ENCODE peak calls at places on chromosomes 6 and 20, in five cellular contexts. M, Q, W, R and U are unnamed samples.

GRCh38 chr6:106518748-106519147 is 110.5 kb downstream of the RTN4IP1 start:
- DNase-seq in M (no peak), W (no peak), Q (no peak), R (no peak), U (no peak)

GRCh38 chr6:93684339-93684738 is 265.0 kb upstream of the EPHA7 start:
- DNase-seq in W (no peak), Q (no peak), M (no peak), R (no peak), U (peak)

GRCh38 chr6:136921936-136922679 is at the start of gene SLC35D3:
- DNase-seq in R (no peak), M (peak), Q (no peak), W (no peak), U (no peak)

GRCh38 chr6:158011478-158011920 is 29.8 kb downstream of the SYNJ2 start:
- DNase-seq in W (no peak), M (no peak), Q (no peak), R (no peak), U (no peak)

GRCh38 chr20:38191654-38192053 is 26.6 kb upstream of the TGM2 start:
- DNase-seq in Q (no peak), R (no peak), M (no peak), W (no peak), U (no peak)

GRCh38 chr6:38639498-38640215 is at the start of gene BTBD9:
- DNase-seq in R (peak), Q (peak), W (peak), M (peak), U (peak)

GRCh38 chr6:153814136-153814535 is 224.9 kb upstream of the OPRM1 start:
- DNase-seq in Q (no peak), R (no peak), M (no peak), W (no peak), U (no peak)

GRCh38 chr6:16658661-16659060 is 102.6 kb downstream of the ATXN1 start:
- DNase-seq in W (no peak), R (no peak), M (no peak), Q (no peak), U (no peak)

GRCh38 chr6:48837744-48838143 is 625.3 kb downstream of the MMUT start:
- DNase-seq in W (no peak), R (no peak), Q (no peak), M (no peak), U (no peak)

GRCh38 chr6:134447883-134448387 is 130.0 kb upstream of the SGK1 start:
- DNase-seq in R (no peak), M (no peak), W (no peak), Q (no peak), U (no peak)

GRCh38 chr6:106927531-106928398 is 46.8 kb downstream of the CD24 start:
- DNase-seq in W (no peak), Q (peak), R (no peak), M (peak), U (peak)

GRCh38 chr6:53294095-53294494 is 54.7 kb downstream of the ELOVL5 start:
- DNase-seq in Q (no peak), W (peak), R (no peak), M (no peak), U (no peak)

GRCh38 chr20:6122873-6123649 is at the start of gene FERMT1:
- DNase-seq in R (no peak), W (no peak), Q (peak), M (peak), U (peak)

GRCh38 chr6:11341867-11342266 is 109.4 kb upstream of the NEDD9 start:
- DNase-seq in Q (no peak), W (no peak), R (no peak), M (no peak), U (no peak)

DNA sequence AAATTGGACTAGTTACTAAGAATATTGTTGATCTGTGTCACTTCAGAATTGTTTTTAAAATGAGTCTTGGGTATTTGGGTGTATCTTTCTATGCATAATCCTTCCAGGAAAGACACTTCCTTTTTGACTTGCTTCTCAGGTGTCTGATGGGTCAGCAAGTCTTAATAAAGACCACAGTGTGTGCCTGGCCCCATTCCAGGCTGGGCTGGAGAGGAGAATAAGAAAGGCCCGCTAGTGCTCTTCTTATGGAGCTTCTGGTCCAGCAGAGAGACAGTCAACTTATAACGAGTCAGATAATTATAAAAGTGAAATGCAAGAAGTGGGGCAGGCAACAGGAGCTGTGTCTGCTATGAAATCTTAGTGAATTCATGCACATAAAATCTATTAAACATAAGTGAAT is 42.5 kb downstream of the RNF144B start:
- DNase-seq in W (no peak), M (no peak), Q (no peak), R (no peak), U (no peak)
- TF ChIP-seq POLR2A in W (no peak), M (no peak), Q (no peak), R (no peak), U (no peak)

DNA sequence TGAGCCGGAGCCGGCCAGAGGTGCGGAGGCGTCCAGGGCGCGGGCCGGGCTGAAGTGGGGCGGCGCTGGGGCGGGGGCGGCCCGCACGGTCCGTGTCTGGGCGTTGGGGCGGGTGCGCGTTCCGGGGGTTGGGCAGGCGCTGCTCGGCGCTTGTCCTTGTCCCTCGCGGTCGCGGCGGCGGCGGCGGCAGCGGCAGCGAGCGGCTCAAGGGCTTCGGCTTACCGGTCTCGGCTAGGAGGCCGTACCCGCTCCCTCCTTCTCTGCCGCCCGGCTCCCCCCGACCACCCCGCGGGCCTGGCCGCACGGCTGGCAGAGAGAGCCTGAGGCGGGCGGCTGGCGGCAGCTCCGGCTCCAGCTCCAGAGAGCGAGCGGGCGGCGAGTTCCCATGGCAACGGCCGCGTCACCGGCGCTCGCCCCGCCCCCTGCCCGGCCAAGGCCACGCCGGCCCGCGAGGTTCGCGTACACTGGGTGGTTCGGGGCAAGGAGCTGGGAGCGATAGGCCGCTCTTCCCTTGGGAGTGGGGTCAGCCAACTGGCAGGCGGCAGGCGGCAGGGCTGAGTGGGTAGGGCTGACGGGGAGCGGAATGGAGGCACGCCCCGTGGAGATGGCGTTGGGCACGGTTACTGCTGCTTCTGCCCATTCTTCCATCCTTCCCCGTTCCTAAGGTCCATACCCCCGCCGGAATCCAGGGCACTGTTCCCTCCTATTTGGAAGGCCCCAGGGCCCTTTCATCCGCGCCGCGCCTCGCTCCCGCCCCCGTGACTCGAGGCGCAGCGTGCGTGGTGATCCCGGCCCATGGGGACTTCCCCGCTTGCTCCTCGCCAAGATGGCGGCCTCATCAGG is at the start of gene LRRC73:
- DNase-seq in M (peak), W (peak), Q (peak), R (no peak), U (peak)
- TF ChIP-seq POLR2A in M (peak), W (peak), Q (peak), R (no peak), U (peak)

GRCh38 chr6:32944265-32944664 is 3.4 kb upstream of the HLA-DMB start:
- DNase-seq in Q (no peak), M (no peak), W (peak), R (peak), U (peak)
- TF ChIP-seq POLR2A in Q (no peak), M (no peak), W (no peak), R (peak), U (peak)

GRCh38 chr6:45655630-45656422 is 278.1 kb upstream of the SUPT3H start:
- DNase-seq in R (no peak), W (no peak), M (no peak), Q (no peak), U (no peak)
- TF ChIP-seq POLR2A in R (no peak), W (no peak), M (no peak), Q (no peak), U (no peak)

GRCh38 chr6:109456283-109456583 is 661 bp upstream of the MICAL1 start:
- DNase-seq in W (no peak), R (no peak), Q (no peak), M (no peak), U (no peak)

GRCh38 chr6:109455161-109455501 is 441 bp downstream of the MICAL1 start:
- DNase-seq in W (no peak), M (no peak), R (no peak), Q (no peak), U (peak)

GRCh38 chr6:109454483-109455160 is 950 bp downstream of the MICAL1 start:
- DNase-seq in Q (peak), W (peak), M (no peak), R (peak), U (peak)

GRCh38 chr6:109456710-109457595 is 1.4 kb upstream of the MICAL1 start:
- DNase-seq in R (no peak), Q (no peak), W (no peak), M (no peak), U (peak)

DNA sequence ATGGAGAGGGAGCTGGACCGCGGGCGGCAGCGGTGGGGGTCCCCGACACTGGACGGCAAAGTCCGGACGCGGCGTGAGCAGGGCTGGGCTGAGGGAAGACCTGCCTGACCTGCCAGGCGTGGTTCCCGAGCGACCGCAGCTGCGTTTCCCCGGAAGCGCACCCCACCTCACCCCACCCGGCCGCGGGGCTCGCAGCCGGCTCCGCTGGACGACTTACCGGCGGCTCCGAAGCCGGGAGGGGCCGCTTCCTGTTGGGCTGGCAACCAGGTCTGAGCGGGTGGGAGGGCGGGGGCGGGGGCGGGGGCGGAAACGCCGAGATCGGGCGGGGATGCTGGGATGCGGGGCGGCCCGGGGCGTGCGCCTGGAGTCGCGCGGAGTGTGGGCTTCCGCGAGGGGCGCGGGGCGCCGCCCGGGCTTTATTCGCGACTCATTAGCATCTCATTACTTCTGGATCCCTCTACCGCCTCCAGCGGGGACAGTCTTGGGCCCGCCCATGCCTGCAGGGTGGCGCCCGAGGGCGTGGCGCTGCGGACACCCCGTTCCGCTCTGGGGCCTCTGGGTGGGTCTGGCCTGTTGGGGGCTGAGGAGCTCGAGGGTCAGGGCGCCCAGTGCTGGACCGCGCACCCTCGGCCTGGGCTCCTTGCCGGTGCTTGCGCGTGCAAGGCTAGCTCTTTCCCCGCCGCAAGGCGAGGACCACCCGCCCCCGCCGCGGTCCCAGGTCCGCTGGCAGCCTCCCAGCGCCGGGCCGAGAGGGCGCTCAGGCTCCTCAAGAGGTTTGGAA is at the start of gene MICAL1:
- DNase-seq in M (peak), R (peak), Q (peak), W (peak), U (peak)
- TF ChIP-seq POLR2A in M (peak), R (peak), Q (peak), W (peak), U (peak)

DNA sequence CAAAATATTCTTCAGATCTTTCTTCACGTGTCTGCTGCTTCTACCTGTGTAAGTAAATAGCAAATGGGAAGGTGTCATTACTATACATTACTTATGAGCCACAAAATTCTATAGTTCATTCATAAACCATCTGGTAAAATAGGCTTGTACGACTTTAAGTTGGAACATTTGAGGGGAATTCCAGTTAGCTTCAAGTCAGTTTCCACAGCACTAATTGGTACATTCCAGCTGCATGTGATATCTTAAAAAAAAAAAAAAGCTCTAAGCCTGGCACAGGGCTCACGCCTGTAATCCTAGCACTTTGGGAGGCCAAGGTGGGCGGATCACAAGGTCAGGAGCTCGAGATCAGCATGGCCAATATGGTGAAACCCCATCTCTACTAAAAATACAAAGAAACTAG is 23.1 kb upstream of the TFAP2B start:
- DNase-seq in Q (no peak), M (no peak), R (no peak), W (no peak), U (no peak)
- TF ChIP-seq POLR2A in Q (no peak), M (no peak), R (no peak), W (no peak), U (no peak)

DNA sequence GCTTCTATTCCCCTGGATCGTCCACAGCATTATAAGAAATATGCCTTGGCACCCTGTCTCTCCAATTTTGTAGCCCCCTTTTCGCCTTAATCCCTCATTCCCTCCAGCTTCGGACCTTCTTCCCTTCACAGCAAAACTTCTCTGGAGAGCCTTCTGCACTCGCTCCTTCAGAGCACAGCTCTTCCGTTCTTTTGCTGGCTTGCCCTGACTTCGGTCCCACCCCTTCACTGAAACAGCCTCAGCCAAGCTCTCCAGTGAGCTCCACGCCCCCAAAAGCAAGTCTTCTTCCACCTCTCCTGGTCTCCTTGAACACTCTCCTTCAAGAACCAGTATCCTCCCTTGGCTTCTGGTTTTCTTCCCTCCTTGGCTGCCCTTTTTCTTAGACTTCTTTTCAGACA is 134.7 kb upstream of the RNF24 start:
- DNase-seq in Q (no peak), W (no peak), M (no peak), R (no peak), U (no peak)
- TF ChIP-seq POLR2A in Q (no peak), W (no peak), M (no peak), R (no peak), U (no peak)